ENCODE peak calls at places on chromosomes 6 and 20, in nine cellular contexts. D is tibial artery, F is Peyer's patch, O is SK-N-SH, J is psoas muscle, T is heart right ventricle, I is mammary epithelial cell, Z is cardiac muscle cell, U is spleen. M is an unnamed sample. For H3K4me1, the result is how much of the 10 kb centered on the place peaks cover.

GRCh38 chr20:60754866-60755265 is 497.2 kb upstream of the CDH4 start:
- DNase-seq in Z (no peak), O (no peak), D (no peak), F (no peak), U (no peak), I (no peak), T (no peak), J (no peak), M (no peak)

GRCh38 chr20:8616792-8617191 is 452.1 kb upstream of the PLCB4 start:
- DNase-seq in Z (peak), F (no peak), T (no peak), U (no peak), D (no peak), O (no peak), I (no peak), J (no peak), M (no peak)

GRCh38 chr6:26185802-26186201 is 98.6 kb downstream of the HFE start:
- DNase-seq in I (no peak), U (no peak), T (no peak), O (no peak), J (no peak), F (no peak), D (no peak), Z (no peak), M (no peak)

GRCh38 chr20:42204261-42204660 is 586.1 kb upstream of the CHD6 start:
- DNase-seq in J (no peak), O (peak), T (peak), D (no peak), F (no peak), U (no peak), Z (peak), I (no peak), M (no peak)

GRCh38 chr6:98724537-98724936 is 109.8 kb upstream of the POU3F2 start:
- DNase-seq in D (no peak), O (no peak), I (no peak), J (no peak), U (no peak), Z (peak), F (no peak), T (no peak), M (no peak)

GRCh38 chr6:167244064-167244949 is 46.8 kb upstream of the UNC93A start:
- DNase-seq in O (no peak), D (no peak), Z (no peak), F (no peak), U (no peak), I (no peak), J (no peak), T (no peak), M (no peak)

GRCh38 chr6:130680118-130680517 is 147.1 kb upstream of the SMLR1 start:
- DNase-seq in Z (no peak), T (no peak), I (peak), F (no peak), U (no peak), D (no peak), J (no peak), O (no peak), M (no peak)

GRCh38 chr20:53786071-53786444 is 192.4 kb upstream of the ZNF217 start:
- DNase-seq in J (no peak), U (no peak), T (no peak), F (no peak), D (no peak), O (no peak), I (peak), Z (no peak), M (no peak)

GRCh38 chr6:31792741-31793140 is 2.8 kb downstream of the VARS1 start:
- DNase-seq in J (no peak), U (no peak), F (no peak), Z (no peak), T (no peak), O (no peak), D (no peak), I (peak), M (no peak)

GRCh38 chr20:3818155-3819151 is 1.9 kb upstream of the AP5S1 start:
- DNase-seq in O (peak), D (no peak), U (peak), T (peak), Z (peak), I (peak), J (peak), F (no peak), M (no peak)

GRCh38 chr6:75532521-75532920 is 38.9 kb upstream of the FILIP1 start:
- DNase-seq in D (no peak), T (no peak), I (peak), U (no peak), F (no peak), J (no peak), Z (no peak), O (no peak), M (no peak)

GRCh38 chr6:15527838-15528617 is 134.8 kb downstream of the DTNBP1 start:
- DNase-seq in F (no peak), O (no peak), I (no peak), Z (no peak), J (no peak), T (no peak), D (no peak), U (no peak), M (no peak)

GRCh38 chr6:21437583-21437982 is 156.0 kb upstream of the SOX4 start:
- DNase-seq in D (no peak), T (no peak), F (no peak), J (no peak), Z (no peak), I (no peak), U (no peak), O (no peak), M (no peak)

GRCh38 chr20:56032251-56032650 is 26.9 kb upstream of the CBLN4 start:
- DNase-seq in O (no peak), I (no peak), T (no peak), D (no peak), U (no peak), F (no peak), Z (no peak), J (no peak), M (no peak)

GRCh38 chr6:127516676-127517273 is 2.4 kb downstream of the MTCL3 start:
- DNase-seq in D (no peak), U (no peak), T (peak), F (peak), Z (peak), I (peak), J (no peak), O (peak), M (no peak)

GRCh38 chr6:68235192-68235812 is 399.8 kb upstream of the ADGRB3 start:
- DNase-seq in O (no peak), J (no peak), Z (no peak), U (no peak), F (no peak), D (no peak), I (no peak), T (no peak), M (no peak)

GRCh38 chr6:38973178-38974057 is 75.2 kb upstream of the GLP1R start:
- DNase-seq in F (no peak), J (no peak), Z (peak), O (peak), D (no peak), I (peak), T (peak), U (no peak), M (no peak)

GRCh38 chr6:46704562-46704961 is 16.9 kb downstream of the TDRD6 start:
- DNase-seq in F (no peak), I (peak), D (no peak), O (no peak), U (no peak), Z (peak), T (no peak), J (no peak), M (no peak)

GRCh38 chr6:151627689-151628444 is 134.1 kb downstream of the CCDC170 start:
- DNase-seq in Z (no peak), D (no peak), F (no peak), U (no peak), T (no peak), O (no peak), J (no peak), I (peak), M (no peak)

GRCh38 chr6:13534536-13534935 is 39.9 kb upstream of the SIRT5 start:
- DNase-seq in T (no peak), F (no peak), D (no peak), Z (no peak), J (no peak), O (no peak), I (no peak), U (no peak), M (no peak)

GRCh38 chr20:46253391-46253790 is 54.9 kb downstream of the CDH22 start:
- DNase-seq in O (peak), Z (no peak), T (no peak), D (no peak), U (no peak), J (no peak), I (no peak), F (no peak), M (no peak)

GRCh38 chr6:112035446-112035845 is 18.5 kb upstream of the CCN6 start:
- DNase-seq in Z (no peak), D (no peak), T (no peak), U (no peak), J (no peak), F (no peak), I (no peak), O (no peak), M (no peak)

GRCh38 chr6:125611573-125612399 is 137.6 kb upstream of the HEY2 start:
- DNase-seq in F (no peak), O (no peak), J (no peak), T (peak), U (no peak), I (no peak), D (peak), Z (no peak), M (no peak)

GRCh38 chr6:72689107-72689954 is 67.5 kb downstream of the KCNQ5 start:
- DNase-seq in J (no peak), F (no peak), D (no peak), I (no peak), Z (no peak), U (no peak), O (no peak), T (no peak), M (no peak)

GRCh38 chr6:119226089-119226488 is 123.5 kb downstream of the MAN1A1 start:
- DNase-seq in T (no peak), D (no peak), O (no peak), I (no peak), F (no peak), Z (peak), J (no peak), U (no peak), M (no peak)

GRCh38 chr6:28757429-28758045 is 166.2 kb downstream of the TRIM27 start:
- DNase-seq in D (no peak), U (no peak), J (no peak), O (no peak), F (no peak), Z (no peak), I (no peak), T (no peak), M (no peak)

GRCh38 chr6:37049990-37050853 is 44.8 kb downstream of the FGD2 start:
- DNase-seq in J (peak), T (peak), F (peak), U (peak), D (peak), Z (no peak), O (no peak), I (no peak), M (peak)

GRCh38 chr6:169849396-169849795 is 98.0 kb downstream of the ERMARD start:
- DNase-seq in Z (no peak), O (no peak), J (no peak), I (no peak), U (peak), T (no peak), D (no peak), F (no peak), M (no peak)

GRCh38 chr6:123380257-123380656 is 256.5 kb downstream of the TRDN start:
- DNase-seq in D (no peak), F (no peak), Z (peak), U (no peak), O (peak), T (peak), J (no peak), I (peak), M (no peak)

GRCh38 chr6:114783083-114783482 is 440.3 kb upstream of the HS3ST5 start:
- DNase-seq in I (peak), Z (no peak), J (no peak), F (no peak), T (no peak), O (no peak), U (no peak), D (no peak), M (no peak)

GRCh38 chr6:145814035-145814500 is 527 bp downstream of the FBXO30 start:
- DNase-seq in I (peak), D (peak), J (peak), O (peak), F (no peak), Z (peak), T (peak), U (no peak), M (no peak)

GRCh38 chr6:169803291-169803811 is 51.9 kb downstream of the ERMARD start:
- DNase-seq in O (no peak), I (no peak), D (no peak), T (no peak), Z (no peak), F (no peak), U (peak), J (no peak), M (peak)

GRCh38 chr6:16883414-16883813 is 122.2 kb upstream of the ATXN1 start:
- DNase-seq in Z (no peak), O (no peak), I (no peak), T (no peak), U (no peak), J (no peak), F (no peak), D (no peak), M (no peak)

GRCh38 chr6:150115769-150116168 is 27.1 kb upstream of the PPP1R14C start:
- DNase-seq in J (no peak), Z (no peak), T (no peak), F (no peak), D (no peak), U (no peak), I (no peak), O (no peak), M (no peak)

GRCh38 chr6:37083243-37084138 is 78.0 kb downstream of the FGD2 start:
- DNase-seq in Z (no peak), T (peak), D (peak), U (peak), F (peak), O (peak), J (peak), I (peak), M (no peak)

GRCh38 chr20:57564180-57564802 is 3.4 kb downstream of the PCK1 start:
- DNase-seq in I (no peak), T (no peak), O (no peak), D (no peak), F (no peak), J (no peak), Z (no peak), U (peak), M (no peak)
- H3K4me3 ChIP-seq in I (no peak), T (no peak), O (no peak), D (no peak), F (peak), J (no peak), Z (no peak), U (no peak), M (no peak)

DNA sequence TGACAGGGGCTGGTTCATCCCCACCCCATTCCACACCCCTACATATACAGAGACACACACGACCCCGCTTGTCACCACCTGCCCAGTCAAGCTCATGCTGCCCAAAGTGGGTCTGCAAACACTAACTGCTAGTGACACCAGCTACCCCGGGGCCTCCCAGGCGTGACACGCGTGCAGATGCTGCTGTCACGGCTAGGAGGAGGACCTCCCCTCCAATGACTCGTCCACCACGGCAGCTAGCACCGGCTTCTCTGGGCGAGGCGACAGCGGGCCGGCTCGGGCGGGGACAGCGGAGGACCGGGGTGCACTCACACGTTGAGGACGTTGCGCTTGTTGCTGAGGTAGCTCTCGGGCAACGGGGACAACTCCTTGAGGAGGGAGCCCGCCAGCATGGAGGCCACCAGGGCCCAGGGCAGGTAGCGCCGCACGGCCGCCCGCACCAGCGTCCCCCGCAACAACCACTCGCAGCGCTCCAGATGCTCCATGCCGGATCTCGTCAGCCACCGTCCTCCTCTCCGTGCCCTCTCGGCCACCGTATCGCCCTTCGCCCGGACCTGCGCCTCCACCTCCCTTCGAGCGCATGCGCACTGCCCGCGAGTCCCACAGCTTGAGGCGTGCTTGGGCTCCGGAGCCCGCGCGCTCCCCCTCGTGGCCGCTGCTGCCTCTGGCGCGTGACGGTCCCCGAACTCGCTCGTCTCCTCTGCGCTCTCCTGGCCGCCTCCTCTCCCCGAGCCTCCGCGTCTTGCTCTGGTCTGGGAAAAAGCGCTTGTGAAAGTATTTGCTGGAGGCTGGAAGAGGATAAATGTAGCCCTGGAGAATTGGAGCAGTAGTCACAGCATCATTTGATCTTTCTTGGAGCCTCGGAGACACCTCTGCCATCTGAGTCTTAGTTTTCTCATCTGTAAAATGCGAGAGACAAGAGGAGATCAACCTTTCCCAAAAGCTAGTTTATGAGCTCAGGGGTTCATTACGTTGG is at the start of gene FITM2:
- DNase-seq in U (peak), F (peak), Z (peak), J (peak), D (peak), O (peak), T (peak), I (peak), M (peak)
- H3K4me1 ChIP-seq in U (under half), F (under half), Z (under half), J (under half), D (under half), O (under half), T (under half), I (under half), M (under half)

GRCh38 chr6:128885381-128885780 is 2.4 kb downstream of the LAMA2 start:
- DNase-seq in D (no peak), O (no peak), U (no peak), F (no peak), J (no peak), I (no peak), T (no peak), Z (no peak), M (no peak)

GRCh38 chr6:128882991-128883571 is at the start of gene LAMA2:
- DNase-seq in O (peak), T (peak), U (peak), D (peak), F (no peak), J (peak), I (no peak), Z (peak), M (no peak)

DNA sequence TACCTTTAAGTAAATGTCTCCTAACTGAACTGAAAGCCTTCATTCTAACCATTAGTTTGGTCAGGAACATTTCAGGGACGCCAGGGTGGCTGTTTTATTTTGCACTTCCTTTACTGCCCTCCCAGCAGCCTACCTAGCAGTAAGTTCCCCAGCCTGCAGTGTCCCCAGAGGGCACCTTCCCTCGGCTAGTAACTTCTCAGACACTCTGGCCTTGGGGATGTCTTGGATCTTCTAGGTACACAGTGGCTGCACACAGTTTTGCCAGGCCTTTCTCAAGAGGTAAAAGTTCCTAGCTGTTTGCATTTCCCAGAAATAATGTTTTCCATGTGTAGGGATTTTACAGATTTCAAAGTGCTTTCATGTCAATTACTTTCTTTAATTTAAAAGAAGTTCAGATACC is 378 bp upstream of the LAMA2 start:
- DNase-seq in F (no peak), U (no peak), I (no peak), T (no peak), J (no peak), Z (peak), O (no peak), D (no peak), M (no peak)
- H3K4me3 ChIP-seq in F (no peak), U (no peak), I (no peak), T (peak), J (peak), Z (peak), O (no peak), D (peak), M (no peak)

GRCh38 chr6:57310817-57311157 is 6.6 kb upstream of the PRIM2 start:
- DNase-seq in F (no peak), D (no peak), U (no peak), T (no peak), I (no peak), O (no peak), Z (no peak), J (no peak), M (no peak)

GRCh38 chr6:57313711-57314471 is 3.5 kb upstream of the PRIM2 start:
- DNase-seq in T (no peak), Z (no peak), D (no peak), F (no peak), U (no peak), I (peak), O (no peak), J (no peak), M (no peak)

GRCh38 chr6:57312004-57312345 is 5.5 kb upstream of the PRIM2 start:
- DNase-seq in Z (no peak), I (no peak), T (no peak), O (no peak), D (no peak), U (no peak), J (no peak), F (no peak), M (no peak)

GRCh38 chr6:57315851-57316250 is 1.6 kb upstream of the PRIM2 start:
- DNase-seq in T (no peak), O (no peak), F (no peak), Z (no peak), J (no peak), U (no peak), I (no peak), D (no peak), M (no peak)

DNA sequence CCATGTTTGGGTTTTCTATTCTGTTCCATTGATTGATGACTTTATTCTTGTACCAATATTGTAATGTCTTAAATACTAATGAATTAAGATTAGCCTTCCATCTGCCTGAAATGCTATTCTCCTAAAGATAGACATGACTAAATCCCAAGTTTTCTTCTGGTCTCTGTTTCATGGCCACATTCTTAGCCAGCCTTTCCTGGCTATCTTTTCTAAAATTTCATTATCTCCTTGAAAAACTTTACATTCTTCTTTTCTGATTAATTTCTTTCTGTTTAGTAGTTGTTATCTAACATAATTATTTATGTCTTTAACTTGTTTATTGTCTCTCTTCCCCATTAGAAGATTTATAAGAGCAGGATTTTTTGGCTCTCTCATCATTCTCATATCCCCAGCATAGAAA is 4.4 kb upstream of the PRIM2 start:
- DNase-seq in D (no peak), T (no peak), I (no peak), Z (no peak), U (no peak), J (no peak), F (no peak), O (no peak), M (no peak)
- H3K4me1 ChIP-seq in D (under half), T (under half), I (under half), Z (under half), U (under half), J (under half), F (under half), O (under half), M (under half)

DNA sequence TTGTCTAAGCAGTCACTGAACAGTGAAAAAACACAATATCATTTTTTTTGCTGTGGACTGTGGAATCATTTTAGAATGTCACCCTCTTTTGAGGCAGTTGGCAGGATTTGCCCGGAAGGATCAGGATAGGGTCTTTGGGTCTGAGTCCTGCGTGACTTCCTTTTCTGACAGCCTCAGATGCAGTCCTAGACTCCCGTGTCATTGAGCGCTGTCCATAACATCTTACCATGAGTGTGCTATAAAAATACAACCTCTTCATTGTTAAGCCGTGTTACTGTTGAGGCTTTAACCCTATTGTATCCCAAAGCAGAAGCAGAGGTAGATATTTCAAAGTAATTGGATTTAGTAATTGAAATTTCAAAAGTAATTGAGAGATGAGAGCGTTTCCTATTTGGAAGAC is 30.6 kb downstream of the ARID1B start:
- DNase-seq in U (no peak), J (no peak), Z (no peak), I (no peak), O (no peak), T (no peak), F (no peak), D (no peak), M (no peak)
- H3K4me3 ChIP-seq in U (no peak), J (peak), Z (no peak), I (no peak), O (no peak), T (no peak), F (no peak), D (no peak), M (no peak)